ENCODE peak calls at places on chromosomes 5 and 9, in five cellular contexts. Q is psoas muscle, M is glomerular endothelial cell, D is posterior cingulate gyrus, O is left ventricle myocardium inferior. Y is an unnamed sample.
A peak's percentile ranks its signal among the peaks of the same experiment; 100 is the strongest.

GRCh38 chr5:647311-647710 is 35.2 kb downstream of the CEP72 start:
- DNase-seq in Q (no peak), M (no peak), D (no peak), O (no peak), Y (no peak)

GRCh38 chr5:6180231-6180872 is 198.0 kb downstream of the MED10 start:
- DNase-seq in Q (no peak), M (no peak), D (no peak), O (no peak), Y (no peak)

GRCh38 chr5:167982-168660 is 23.2 kb upstream of the LRRC14B start:
- DNase-seq in Q (peak; percentile 8), M (peak; percentile 77), D (no peak), O (no peak), Y (no peak)

GRCh38 chr5:132301341-132302274 is 7.4 kb downstream of the SLC22A4 start:
- DNase-seq in Q (no peak), M (no peak), D (no peak), O (no peak), Y (no peak)

GRCh38 chr9:38046669-38047300 is 22.2 kb downstream of the SHB start:
- DNase-seq in Q (no peak), M (no peak), D (no peak), O (no peak), Y (peak; percentile 41)

GRCh38 chr5:39464096-39464495 is 39.3 kb upstream of the DAB2 start:
- DNase-seq in Q (no peak), M (no peak), D (no peak), O (no peak), Y (no peak)

GRCh38 chr5:88877826-88878225 is 5.2 kb downstream of the MEF2C start:
- DNase-seq in Q (no peak), M (no peak), D (no peak), O (no peak), Y (no peak)

GRCh38 chr9:113289091-113289490 is 13.6 kb downstream of the PRPF4 start:
- DNase-seq in Q (no peak), M (no peak), D (no peak), O (no peak), Y (no peak)

GRCh38 chr5:15604986-15605385 is 105.0 kb downstream of the FBXL7 start:
- DNase-seq in Q (no peak), M (no peak), D (no peak), O (no peak), Y (no peak)

GRCh38 chr9:120918931-120919638 is 7.5 kb downstream of the TRAF1 start:
- DNase-seq in Q (no peak), M (no peak), D (no peak), O (no peak), Y (no peak)

GRCh38 chr9:124256517-124257069 is 1.2 kb upstream of the NEK6 start:
- DNase-seq in Q (no peak), M (no peak), D (no peak), O (no peak), Y (no peak)

GRCh38 chr9:12972608-12973589 is 198.1 kb downstream of the LURAP1L start:
- DNase-seq in Q (no peak), M (no peak), D (peak; percentile 24), O (peak; percentile 29), Y (no peak)

GRCh38 chr9:16773617-16774016 is 96.9 kb downstream of the BNC2 start:
- DNase-seq in Q (no peak), M (no peak), D (no peak), O (no peak), Y (no peak)

GRCh38 chr9:99129091-99129490 is 24.2 kb downstream of the TGFBR1 start:
- DNase-seq in Q (no peak), M (no peak), D (no peak), O (no peak), Y (no peak)

GRCh38 chr5:13378073-13378472 is 566.4 kb downstream of the DNAH5 start:
- DNase-seq in Q (no peak), M (no peak), D (no peak), O (no peak), Y (no peak)

GRCh38 chr9:6552033-6552737 is 93.3 kb downstream of the GLDC start:
- DNase-seq in Q (no peak), M (no peak), D (no peak), O (no peak), Y (no peak)

GRCh38 chr9:122016789-122017188 is 76.3 kb downstream of the TTLL11 start:
- DNase-seq in Q (no peak), M (no peak), D (peak; percentile 45), O (no peak), Y (no peak)

GRCh38 chr5:56456002-56456401 is 222.9 kb upstream of the ANKRD55 start:
- DNase-seq in Q (no peak), M (no peak), D (no peak), O (no peak), Y (no peak)

GRCh38 chr9:133519693-133520092 is 5.1 kb downstream of the MYMK start:
- DNase-seq in Q (no peak), M (no peak), D (no peak), O (no peak), Y (no peak)

GRCh38 chr5:28954074-28954473 is 1915.7 kb upstream of the CDH9 start:
- DNase-seq in Q (no peak), M (no peak), D (no peak), O (no peak), Y (no peak)

GRCh38 chr5:62720036-62720441 is 141.4 kb downstream of the LRRC70 start:
- DNase-seq in Q (no peak), M (peak; percentile 9), D (no peak), O (no peak), Y (peak; percentile 47)

GRCh38 chr5:119022017-119022745 is 33.8 kb upstream of the DTWD2 start:
- DNase-seq in Q (no peak), M (peak; percentile 9), D (no peak), O (no peak), Y (peak; percentile 1)

GRCh38 chr5:54904425-54904824 is 81.0 kb downstream of the ESM1 start:
- DNase-seq in Q (no peak), M (no peak), D (no peak), O (no peak), Y (no peak)

GRCh38 chr9:3136999-3137675 is 293.2 kb upstream of the PUM3 start:
- DNase-seq in Q (no peak), M (no peak), D (no peak), O (no peak), Y (no peak)

GRCh38 chr5:176474476-176474875 is 26.3 kb downstream of the FAF2 start:
- DNase-seq in Q (no peak), M (no peak), D (no peak), O (no peak), Y (no peak)

GRCh38 chr5:119515192-119515591 is 62.9 kb downstream of the HSD17B4 start:
- DNase-seq in Q (no peak), M (no peak), D (no peak), O (no peak), Y (no peak)

GRCh38 chr5:132184588-132184987 is 43.1 kb downstream of the P4HA2 start:
- DNase-seq in Q (no peak), M (no peak), D (no peak), O (no peak), Y (no peak)

GRCh38 chr9:22279621-22280020 is 167.0 kb upstream of the DMRTA1 start:
- DNase-seq in Q (no peak), M (no peak), D (no peak), O (no peak), Y (no peak)

GRCh38 chr9:98074119-98074990 is 17.8 kb downstream of the NANS start:
- DNase-seq in Q (peak; percentile 50), M (no peak), D (peak; percentile 85), O (peak; percentile 38), Y (peak; percentile 56)

GRCh38 chr9:88932766-88933165 is 58.5 kb upstream of the S1PR3 start:
- DNase-seq in Q (no peak), M (no peak), D (no peak), O (no peak), Y (no peak)

GRCh38 chr9:12776775-12777055 is 1.9 kb downstream of the LURAP1L start:
- DNase-seq in Q (no peak), M (no peak), D (no peak), O (no peak), Y (no peak)

GRCh38 chr5:107241841-107242240 is 428.9 kb downstream of the EFNA5 start:
- DNase-seq in Q (no peak), M (no peak), D (no peak), O (no peak), Y (no peak)

GRCh38 chr5:174799146-174799545 is 74.8 kb downstream of the MSX2 start:
- DNase-seq in Q (no peak), M (no peak), D (no peak), O (no peak), Y (no peak)

GRCh38 chr9:33289501-33289900 is 815 bp upstream of the NFX1 start:
- DNase-seq in Q (peak; percentile 20), M (no peak), D (peak; percentile 6), O (no peak), Y (no peak)

GRCh38 chr5:96875805-96876291 is 452 bp upstream of the ERAP2 start:
- DNase-seq in Q (no peak), M (no peak), D (no peak), O (no peak), Y (no peak)